ENCODE peak calls at places on chromosomes 7 and 10, in nine cellular contexts. J, U, L, I, R, T, X, A and E are unnamed samples.

GRCh38 chr7:16422917-16423316 is 1.6 kb upstream of the CRPPA start:
- DNase-seq in J (no peak), U (no peak), L (no peak), I (no peak), R (no peak), T (no peak), X (no peak), A (no peak), E (no peak)

GRCh38 chr7:16627236-16627635 is 18.3 kb downstream of the ANKMY2 start:
- DNase-seq in J (no peak), U (no peak), L (no peak), I (peak; percentile 68), R (no peak), T (no peak), X (no peak), A (peak; percentile 36), E (no peak)

GRCh38 chr10:1526427-1527055 is 210.8 kb downstream of the ADARB2 start:
- DNase-seq in J (no peak), U (no peak), L (no peak), I (no peak), R (no peak), T (peak; percentile 77), X (no peak), A (no peak), E (no peak)

GRCh38 chr7:106283831-106284515 is 810 bp downstream of the NAMPT start:
- DNase-seq in J (peak; percentile 54), U (peak; percentile 27), L (peak; percentile 53), I (peak; percentile 68), R (no peak), T (peak; percentile 68), X (peak; percentile 3), A (peak; percentile 56), E (peak; percentile 15)

GRCh38 chr10:80137031-80137712 is 4.6 kb downstream of the PLAC9 start:
- DNase-seq in J (no peak), U (no peak), L (peak; percentile 76), I (peak; percentile 89), R (no peak), T (no peak), X (no peak), A (no peak), E (no peak)

GRCh38 chr7:64206903-64207302 is at the start of gene ZNF735:
- DNase-seq in J (no peak), U (no peak), L (no peak), I (no peak), R (no peak), T (no peak), X (no peak), A (no peak), E (no peak)

GRCh38 chr10:131824371-131825149 is 76.2 kb upstream of the PPP2R2D start:
- DNase-seq in J (no peak), U (no peak), L (no peak), I (no peak), R (no peak), T (no peak), X (no peak), A (no peak), E (no peak)

GRCh38 chr7:5302577-5302976 is 19.8 kb downstream of the SLC29A4 start:
- DNase-seq in J (no peak), U (no peak), L (no peak), I (no peak), R (no peak), T (no peak), X (no peak), A (no peak), E (no peak)

GRCh38 chr10:133124357-133125211 is 35.4 kb upstream of the KNDC1 start:
- DNase-seq in J (no peak), U (no peak), L (peak; percentile 35), I (no peak), R (no peak), T (no peak), X (no peak), A (peak; percentile 41), E (peak; percentile 7)

GRCh38 chr10:101974091-101974799 is 81.7 kb downstream of the ARMH3 start:
- DNase-seq in J (no peak), U (no peak), L (no peak), I (peak; percentile 50), R (no peak), T (no peak), X (no peak), A (no peak), E (no peak)

GRCh38 chr7:5822742-5823503 is 41.5 kb upstream of the RNF216 start:
- DNase-seq in J (peak; percentile 97), U (peak; percentile 97), L (peak; percentile 95), I (peak; percentile 98), R (peak; percentile 91), T (peak; percentile 97), X (peak; percentile 98), A (peak; percentile 91), E (peak; percentile 92)

GRCh38 chr7:43752411-43752810 is 6.1 kb upstream of the BLVRA start:
- DNase-seq in J (no peak), U (no peak), L (no peak), I (no peak), R (no peak), T (no peak), X (no peak), A (no peak), E (no peak)

GRCh38 chr7:41134242-41134872 is 568.5 kb downstream of the INHBA start:
- DNase-seq in J (no peak), U (no peak), L (no peak), I (peak; percentile 49), R (no peak), T (no peak), X (no peak), A (peak; percentile 51), E (no peak)

GRCh38 chr10:110076559-110077318 is 69.0 kb downstream of the ADD3 start:
- DNase-seq in J (peak; percentile 59), U (no peak), L (no peak), I (peak; percentile 90), R (peak; percentile 3), T (no peak), X (no peak), A (peak; percentile 65), E (no peak)

GRCh38 chr7:90178592-90179279 is 24.5 kb downstream of the STEAP1 start:
- DNase-seq in J (no peak), U (no peak), L (no peak), I (peak; percentile 95), R (peak; percentile 97), T (peak; percentile 56), X (no peak), A (peak; percentile 94), E (no peak)

GRCh38 chr7:66627151-66627681 is 1.5 kb upstream of the KCTD7 start:
- DNase-seq in J (no peak), U (no peak), L (no peak), I (peak; percentile 85), R (no peak), T (peak; percentile 58), X (no peak), A (no peak), E (no peak)

GRCh38 chr10:16967866-16968721 is 150.9 kb upstream of the RSU1 start:
- DNase-seq in J (no peak), U (no peak), L (no peak), I (peak; percentile 87), R (peak; percentile 8), T (no peak), X (no peak), A (peak; percentile 64), E (no peak)

GRCh38 chr7:30705008-30705407 is 22.8 kb upstream of the CRHR2 start:
- DNase-seq in J (no peak), U (no peak), L (no peak), I (no peak), R (no peak), T (no peak), X (no peak), A (peak; percentile 2), E (no peak)

GRCh38 chr10:9621216-9621615 is 1396.5 kb upstream of the CELF2 start:
- DNase-seq in J (no peak), U (no peak), L (no peak), I (no peak), R (no peak), T (no peak), X (no peak), A (no peak), E (no peak)

GRCh38 chr7:51209426-51209825 is 107.2 kb downstream of the COBL start:
- DNase-seq in J (no peak), U (no peak), L (no peak), I (no peak), R (no peak), T (no peak), X (no peak), A (no peak), E (no peak)

GRCh38 chr7:56639173-56639746 is 493.0 kb downstream of the ZNF479 start:
- DNase-seq in J (no peak), U (no peak), L (no peak), I (no peak), R (no peak), T (no peak), X (no peak), A (no peak), E (no peak)
- H3K9me3 ChIP-seq in J (peaks cover 27% of the 10 kb centered on the region), U (peaks cover 24% of the 10 kb centered on the region), L (peaks cover 100% of the 10 kb centered on the region), I (peaks cover 6% of the 10 kb centered on the region), R (peaks cover 15% of the 10 kb centered on the region), T (peaks cover 38% of the 10 kb centered on the region), X (peaks cover 17% of the 10 kb centered on the region), A (peaks cover 37% of the 10 kb centered on the region), E (peaks cover 6% of the 10 kb centered on the region)

DNA sequence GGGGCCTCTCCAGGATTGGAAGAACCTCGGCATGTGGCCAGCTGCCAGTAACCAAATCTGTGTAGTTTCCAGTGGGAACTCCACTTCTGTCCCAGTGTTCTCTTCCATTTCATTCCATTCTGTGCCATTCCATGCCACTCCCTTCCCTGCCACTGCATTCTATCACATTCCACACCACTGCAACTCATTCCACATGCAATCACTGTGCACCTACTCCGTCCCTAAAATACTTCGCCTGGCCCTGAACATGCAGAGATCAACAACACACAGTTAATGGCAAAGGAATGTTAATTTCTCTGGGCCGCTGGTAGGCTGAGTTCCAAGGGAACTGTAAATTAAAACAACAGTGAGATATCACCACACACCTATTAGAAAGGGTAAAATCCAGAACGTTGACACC is 64.9 kb downstream of the AKR1B1 start:
- DNase-seq in J (no peak), U (no peak), L (no peak), I (no peak), R (no peak), T (no peak), X (no peak), A (no peak), E (no peak)
- H3K9me3 ChIP-seq in J (no peaks in the 10 kb centered on the region), U (no peaks in the 10 kb centered on the region), L (no peaks in the 10 kb centered on the region), I (no peaks in the 10 kb centered on the region), R (no peaks in the 10 kb centered on the region), T (no peaks in the 10 kb centered on the region), X (no peaks in the 10 kb centered on the region), A (no peaks in the 10 kb centered on the region), E (no peaks in the 10 kb centered on the region)

DNA sequence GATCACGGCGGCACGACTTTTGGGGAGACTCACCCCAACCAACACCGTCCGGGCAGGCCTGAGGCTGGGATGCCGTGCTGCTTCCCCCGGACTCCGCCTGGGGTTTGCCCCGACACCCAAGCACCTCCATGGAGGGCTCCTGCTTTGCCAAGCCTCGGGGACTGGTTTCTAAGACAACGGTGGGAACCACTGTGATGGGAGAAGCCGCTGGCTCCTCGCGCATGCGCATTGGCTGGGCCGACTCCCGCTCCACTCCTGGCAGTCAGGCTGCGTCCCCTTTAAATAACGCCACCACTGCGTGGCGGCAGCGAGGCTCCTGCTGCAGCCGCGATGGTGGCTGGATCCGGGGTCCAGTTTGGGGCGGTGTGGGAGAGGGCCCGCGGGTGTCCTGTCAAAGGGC is 201.0 kb downstream of the ZNF716 start:
- DNase-seq in J (peak; percentile 14), U (no peak), L (no peak), I (no peak), R (no peak), T (no peak), X (no peak), A (no peak), E (no peak)
- H3K9me3 ChIP-seq in J (peaks cover 65% of the 10 kb centered on the region), U (no peaks in the 10 kb centered on the region), L (peaks cover 25% of the 10 kb centered on the region), I (no peaks in the 10 kb centered on the region), R (no peaks in the 10 kb centered on the region), T (peaks cover 15% of the 10 kb centered on the region), X (no peaks in the 10 kb centered on the region), A (no peaks in the 10 kb centered on the region), E (no peaks in the 10 kb centered on the region)

GRCh38 chr10:38050212-38050611 is 39.7 kb downstream of the ZNF33A start:
- DNase-seq in J (no peak), U (no peak), L (no peak), I (no peak), R (no peak), T (no peak), X (no peak), A (no peak), E (no peak)
- H3K9me3 ChIP-seq in J (peaks cover 10% of the 10 kb centered on the region), U (peaks cover 18% of the 10 kb centered on the region), L (peaks cover 30% of the 10 kb centered on the region), I (no peaks in the 10 kb centered on the region), R (peaks cover 2% of the 10 kb centered on the region), T (peaks cover 27% of the 10 kb centered on the region), X (peaks cover 20% of the 10 kb centered on the region), A (peaks cover 37% of the 10 kb centered on the region), E (peaks cover 32% of the 10 kb centered on the region)